ENCODE peak calls at places on chromosomes 3 and 15, in five cellular contexts. One of them, this sample, is unnamed. For H3K36me3 and H3K9me3, the result is how much of the 10 kb centered on the place peaks cover.

GRCh38 chr15:100665570-100665969 is 63.2 kb downstream of the ASB7 start:
- DNase-seq in psoas muscle: no peak
- DNase-seq in ascending aorta: no peak
- DNase-seq in Peyer's patch: no peak
- DNase-seq in sigmoid colon: peak
- DNase-seq in this sample: no peak

GRCh38 chr3:42755681-42756578 is 17.1 kb downstream of the CCDC13 start:
- DNase-seq in psoas muscle: no peak
- DNase-seq in sigmoid colon: no peak
- DNase-seq in ascending aorta: peak
- DNase-seq in Peyer's patch: no peak
- DNase-seq in this sample: no peak

GRCh38 chr3:105388199-105388598 is 21.5 kb downstream of the ALCAM start:
- DNase-seq in ascending aorta: no peak
- DNase-seq in psoas muscle: no peak
- DNase-seq in sigmoid colon: no peak
- DNase-seq in Peyer's patch: no peak
- DNase-seq in this sample: no peak

GRCh38 chr15:25846377-25846776 is 16.8 kb downstream of the ATP10A start:
- DNase-seq in sigmoid colon: no peak
- DNase-seq in ascending aorta: no peak
- DNase-seq in Peyer's patch: peak
- DNase-seq in psoas muscle: no peak
- DNase-seq in this sample: no peak

GRCh38 chr3:81638480-81638879 is 123.0 kb downstream of the GBE1 start:
- DNase-seq in ascending aorta: no peak
- DNase-seq in psoas muscle: no peak
- DNase-seq in sigmoid colon: no peak
- DNase-seq in Peyer's patch: no peak
- DNase-seq in this sample: no peak

GRCh38 chr3:72193768-72194463 is 409.0 kb upstream of the PROK2 start:
- DNase-seq in Peyer's patch: no peak
- DNase-seq in psoas muscle: no peak
- DNase-seq in ascending aorta: no peak
- DNase-seq in sigmoid colon: no peak
- DNase-seq in this sample: no peak

GRCh38 chr15:86555114-86555513 is 475.4 kb downstream of the AGBL1 start:
- DNase-seq in psoas muscle: no peak
- DNase-seq in Peyer's patch: no peak
- DNase-seq in sigmoid colon: no peak
- DNase-seq in ascending aorta: no peak
- DNase-seq in this sample: no peak

GRCh38 chr3:190673157-190673556 is 159.3 kb downstream of the IL1RAP start:
- DNase-seq in ascending aorta: no peak
- DNase-seq in Peyer's patch: no peak
- DNase-seq in sigmoid colon: no peak
- DNase-seq in psoas muscle: no peak
- DNase-seq in this sample: no peak

GRCh38 chr3:13623101-13623654 is 74.3 kb downstream of the FBLN2 start:
- DNase-seq in Peyer's patch: no peak
- DNase-seq in psoas muscle: no peak
- DNase-seq in ascending aorta: no peak
- DNase-seq in sigmoid colon: no peak
- DNase-seq in this sample: no peak

GRCh38 chr3:119700920-119701734 is 1.7 kb upstream of the CFAP91 start:
- DNase-seq in psoas muscle: no peak
- DNase-seq in sigmoid colon: no peak
- DNase-seq in ascending aorta: no peak
- DNase-seq in Peyer's patch: no peak
- DNase-seq in this sample: no peak

GRCh38 chr3:52090131-52090548 is 33.8 kb upstream of the DUSP7 start:
- DNase-seq in ascending aorta: peak
- DNase-seq in Peyer's patch: no peak
- DNase-seq in psoas muscle: peak
- DNase-seq in sigmoid colon: no peak
- DNase-seq in this sample: no peak

GRCh38 chr3:31449318-31449717 is 83.4 kb upstream of the STT3B start:
- DNase-seq in sigmoid colon: no peak
- DNase-seq in psoas muscle: no peak
- DNase-seq in Peyer's patch: no peak
- DNase-seq in ascending aorta: no peak
- DNase-seq in this sample: no peak

DNA sequence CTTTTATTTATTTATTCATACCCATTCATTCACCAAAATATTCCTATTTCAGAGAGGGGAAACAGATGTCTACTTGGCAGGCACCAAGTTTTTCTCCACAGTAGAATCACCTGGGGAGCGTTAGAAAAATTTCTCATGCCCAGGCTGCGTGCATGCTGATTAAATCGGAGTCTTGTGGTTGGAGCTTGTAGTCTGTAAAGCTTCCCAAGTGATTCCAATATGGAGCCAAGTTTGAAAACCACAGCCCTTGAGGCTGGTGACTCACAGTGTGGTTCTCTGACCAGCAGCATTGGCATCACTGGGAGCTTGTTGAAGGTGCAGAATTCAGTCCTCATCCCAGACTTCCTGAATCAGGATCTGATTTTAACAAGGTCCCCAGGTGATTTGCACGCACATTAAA is 49.7 kb downstream of the PDHB start:
- DNase-seq in sigmoid colon: no peak
- DNase-seq in Peyer's patch: no peak
- DNase-seq in psoas muscle: peak
- DNase-seq in ascending aorta: no peak
- DNase-seq in this sample: no peak
- H3K27ac ChIP-seq in sigmoid colon: peak
- H3K27ac ChIP-seq in Peyer's patch: no peak
- H3K27ac ChIP-seq in psoas muscle: peak
- H3K27ac ChIP-seq in ascending aorta: no peak
- H3K27ac ChIP-seq in this sample: peak

GRCh38 chr3:141415959-141416358 is 47.7 kb downstream of the ZBTB38 start:
- DNase-seq in ascending aorta: no peak
- DNase-seq in sigmoid colon: no peak
- DNase-seq in psoas muscle: no peak
- DNase-seq in Peyer's patch: no peak
- DNase-seq in this sample: no peak

GRCh38 chr3:141414800-141415462 is 46.6 kb downstream of the ZBTB38 start:
- DNase-seq in psoas muscle: no peak
- DNase-seq in sigmoid colon: no peak
- DNase-seq in ascending aorta: no peak
- DNase-seq in Peyer's patch: no peak
- DNase-seq in this sample: no peak

GRCh38 chr3:141412936-141413354 is 44.6 kb downstream of the ZBTB38 start:
- DNase-seq in ascending aorta: peak
- DNase-seq in sigmoid colon: peak
- DNase-seq in psoas muscle: peak
- DNase-seq in Peyer's patch: peak
- DNase-seq in this sample: peak

GRCh38 chr3:141413387-141414140 is 45.3 kb downstream of the ZBTB38 start:
- DNase-seq in ascending aorta: no peak
- DNase-seq in sigmoid colon: no peak
- DNase-seq in Peyer's patch: no peak
- DNase-seq in psoas muscle: no peak
- DNase-seq in this sample: no peak

DNA sequence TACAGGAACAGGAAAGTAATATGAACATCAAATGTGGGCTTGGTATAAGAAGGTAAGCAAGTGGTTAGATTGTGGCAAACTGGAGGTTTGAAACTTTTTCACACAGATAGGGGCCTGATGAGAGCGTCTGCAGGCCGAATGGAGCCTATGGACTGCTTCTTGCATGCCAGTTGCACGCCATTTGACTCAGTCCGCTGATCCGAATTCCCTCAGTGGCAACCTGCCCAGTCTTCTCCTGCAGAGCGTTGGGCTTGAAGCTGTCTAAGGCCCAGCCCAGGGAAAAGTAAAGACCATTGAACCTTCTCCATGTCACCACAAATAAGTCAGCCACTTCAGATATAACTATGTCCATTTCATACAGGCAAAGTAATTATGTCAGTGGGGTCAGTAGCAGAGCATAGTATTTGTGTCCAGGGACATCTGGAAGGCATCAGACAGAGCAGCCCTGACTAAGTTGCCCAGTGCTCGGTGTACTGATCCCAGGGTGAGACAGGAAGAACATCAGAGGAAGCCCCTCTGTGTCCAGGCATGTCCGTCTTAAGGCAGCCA is 45.9 kb downstream of the ZBTB38 start:
- DNase-seq in Peyer's patch: no peak
- DNase-seq in sigmoid colon: peak
- DNase-seq in psoas muscle: no peak
- DNase-seq in ascending aorta: no peak
- DNase-seq in this sample: no peak
- H3K36me3 ChIP-seq in Peyer's patch: under half
- H3K36me3 ChIP-seq in sigmoid colon: under half
- H3K36me3 ChIP-seq in psoas muscle: under half
- H3K36me3 ChIP-seq in ascending aorta: under half
- H3K36me3 ChIP-seq in this sample: under half

GRCh38 chr15:49758456-49758855 is 137.6 kb downstream of the DTWD1 start:
- DNase-seq in psoas muscle: no peak
- DNase-seq in ascending aorta: no peak
- DNase-seq in sigmoid colon: no peak
- DNase-seq in Peyer's patch: no peak
- DNase-seq in this sample: no peak

GRCh38 chr15:49758856-49759255 is 138.0 kb downstream of the DTWD1 start:
- DNase-seq in Peyer's patch: no peak
- DNase-seq in psoas muscle: no peak
- DNase-seq in ascending aorta: no peak
- DNase-seq in sigmoid colon: no peak
- DNase-seq in this sample: no peak

GRCh38 chr15:49760749-49761148 is 139.9 kb downstream of the DTWD1 start:
- DNase-seq in psoas muscle: no peak
- DNase-seq in Peyer's patch: no peak
- DNase-seq in sigmoid colon: no peak
- DNase-seq in ascending aorta: no peak
- DNase-seq in this sample: no peak
- H3K9me3 ChIP-seq in psoas muscle: under half
- H3K9me3 ChIP-seq in Peyer's patch: under half
- H3K9me3 ChIP-seq in sigmoid colon: under half
- H3K9me3 ChIP-seq in ascending aorta: under half
- H3K9me3 ChIP-seq in this sample: under half

DNA sequence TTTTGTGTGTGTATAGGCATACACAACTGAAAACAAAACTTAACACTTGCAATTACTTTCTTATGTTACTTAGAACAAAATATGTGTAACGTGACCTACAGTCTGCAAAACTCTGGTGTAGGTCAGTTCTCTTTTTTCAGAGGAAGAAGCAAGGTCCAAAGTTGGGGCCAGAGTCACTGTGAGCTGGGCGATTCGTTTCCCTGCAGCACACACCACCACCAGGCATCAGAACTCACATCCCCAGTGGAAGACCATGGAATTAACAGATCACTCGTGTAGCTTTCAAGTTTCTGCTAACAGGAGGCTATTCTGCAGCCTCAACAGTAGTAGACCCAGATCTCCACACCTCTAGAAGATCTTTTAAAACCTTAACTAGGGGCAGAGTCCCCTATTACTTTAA is 25.8 kb downstream of the ANP32A start:
- DNase-seq in Peyer's patch: no peak
- DNase-seq in sigmoid colon: peak
- DNase-seq in psoas muscle: no peak
- DNase-seq in ascending aorta: no peak
- DNase-seq in this sample: no peak
- H3K27ac ChIP-seq in Peyer's patch: peak
- H3K27ac ChIP-seq in sigmoid colon: peak
- H3K27ac ChIP-seq in psoas muscle: peak
- H3K27ac ChIP-seq in ascending aorta: peak
- H3K27ac ChIP-seq in this sample: peak

GRCh38 chr15:65110676-65111292 is 4.2 kb downstream of the UBAP1L start:
- DNase-seq in Peyer's patch: no peak
- DNase-seq in psoas muscle: no peak
- DNase-seq in sigmoid colon: no peak
- DNase-seq in ascending aorta: no peak
- DNase-seq in this sample: no peak

GRCh38 chr15:65115086-65115485 is at the start of gene UBAP1L:
- DNase-seq in ascending aorta: no peak
- DNase-seq in sigmoid colon: no peak
- DNase-seq in psoas muscle: no peak
- DNase-seq in Peyer's patch: no peak
- DNase-seq in this sample: no peak

GRCh38 chr15:65115542-65115941 is 542 bp upstream of the UBAP1L start:
- DNase-seq in sigmoid colon: no peak
- DNase-seq in psoas muscle: no peak
- DNase-seq in ascending aorta: no peak
- DNase-seq in Peyer's patch: no peak
- DNase-seq in this sample: no peak
- H3K36me3 ChIP-seq in sigmoid colon: half or more
- H3K36me3 ChIP-seq in psoas muscle: half or more
- H3K36me3 ChIP-seq in ascending aorta: half or more
- H3K36me3 ChIP-seq in Peyer's patch: under half
- H3K36me3 ChIP-seq in this sample: under half

DNA sequence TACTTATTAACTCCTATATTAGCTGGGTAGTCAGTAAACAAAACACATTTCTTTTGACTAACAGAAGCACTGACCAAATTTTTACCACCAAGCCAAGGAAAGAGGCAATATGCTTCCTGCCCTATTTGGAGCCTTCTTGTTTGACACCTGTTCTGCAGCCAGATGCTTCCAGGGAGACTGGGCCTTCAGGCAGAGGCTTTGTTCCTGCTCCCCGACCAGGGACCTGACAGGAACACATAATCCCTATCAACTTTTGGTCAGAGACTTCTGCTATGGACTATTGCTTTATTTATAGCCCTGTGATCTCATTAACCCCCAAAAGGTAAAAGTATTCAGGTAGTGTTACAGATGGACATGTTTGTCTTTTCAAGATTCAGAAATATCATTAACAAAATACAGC is 541.3 kb downstream of the NTRK3 start:
- DNase-seq in psoas muscle: no peak
- DNase-seq in sigmoid colon: no peak
- DNase-seq in ascending aorta: no peak
- DNase-seq in Peyer's patch: no peak
- DNase-seq in this sample: no peak
- H3K9me3 ChIP-seq in psoas muscle: under half
- H3K9me3 ChIP-seq in sigmoid colon: under half
- H3K9me3 ChIP-seq in ascending aorta: under half
- H3K9me3 ChIP-seq in Peyer's patch: under half
- H3K9me3 ChIP-seq in this sample: under half

GRCh38 chr3:179076243-179077027 is 4.8 kb upstream of the ZMAT3 start:
- DNase-seq in psoas muscle: no peak
- DNase-seq in Peyer's patch: no peak
- DNase-seq in sigmoid colon: no peak
- DNase-seq in ascending aorta: no peak
- DNase-seq in this sample: no peak
- H3K27ac ChIP-seq in psoas muscle: no peak
- H3K27ac ChIP-seq in Peyer's patch: no peak
- H3K27ac ChIP-seq in sigmoid colon: no peak
- H3K27ac ChIP-seq in ascending aorta: no peak
- H3K27ac ChIP-seq in this sample: no peak

GRCh38 chr3:111852540-111852939 is 6.5 kb upstream of the PHLDB2 start:
- DNase-seq in sigmoid colon: no peak
- DNase-seq in ascending aorta: no peak
- DNase-seq in Peyer's patch: no peak
- DNase-seq in psoas muscle: no peak
- DNase-seq in this sample: no peak
- H3K36me3 ChIP-seq in sigmoid colon: under half
- H3K36me3 ChIP-seq in ascending aorta: under half
- H3K36me3 ChIP-seq in Peyer's patch: under half
- H3K36me3 ChIP-seq in psoas muscle: under half
- H3K36me3 ChIP-seq in this sample: under half